ENCODE peak calls at places on chromosome 21, in four cellular contexts. Q is A549, B is WTC11, A is HepG2. N is an unnamed sample.

GRCh38 chr21:32658524-32658923 is 46.3 kb upstream of the CFAP298 start:
- DNase-seq in B (no peak), A (peak; percentile 46), Q (no peak), N (no peak)

GRCh38 chr21:35737899-35738341 is 322.4 kb downstream of the SETD4 start:
- DNase-seq in Q (no peak), A (no peak), B (no peak), N (no peak)

GRCh38 chr21:30561957-30562356 is 843 bp upstream of the KRTAP19-7 start:
- DNase-seq in Q (no peak), A (no peak), B (no peak), N (no peak)

GRCh38 chr21:34548782-34549376 is 36.9 kb upstream of the KCNE1 start:
- DNase-seq in Q (no peak), A (no peak), B (no peak), N (peak; percentile 22)

GRCh38 chr21:41419921-41420862 is 5.8 kb upstream of the MX1 start:
- DNase-seq in B (peak; percentile 74), A (peak; percentile 69), Q (peak; percentile 31), N (peak; percentile 54)

GRCh38 chr21:35138665-35139381 is 89.7 kb upstream of the RUNX1 start:
- DNase-seq in A (no peak), Q (no peak), B (no peak), N (peak; percentile 72)

GRCh38 chr21:34603002-34603709 is 11.8 kb downstream of the RCAN1 start:
- DNase-seq in A (peak; percentile 59), B (peak; percentile 88), Q (peak; percentile 27), N (peak; percentile 75)

GRCh38 chr21:42566524-42567180 is 53.0 kb downstream of the SLC37A1 start:
- DNase-seq in B (peak; percentile 9), Q (no peak), A (no peak), N (no peak)

GRCh38 chr21:33121715-33122475 is 52.0 kb downstream of the OLIG1 start:
- DNase-seq in B (peak; percentile 50), A (no peak), Q (no peak), N (peak; percentile 97)

GRCh38 chr21:36699026-36699545 is at the start of gene SIM2:
- DNase-seq in Q (no peak), B (peak; percentile 58), A (no peak), N (no peak)

GRCh38 chr21:42337830-42338729 is 12.7 kb downstream of the TFF2 start:
- DNase-seq in Q (peak; percentile 5), A (peak; percentile 70), B (peak; percentile 90), N (peak; percentile 73)

GRCh38 chr21:34761758-34762330 is 93.0 kb downstream of the CLIC6 start:
- DNase-seq in Q (no peak), B (no peak), A (no peak), N (no peak)

GRCh38 chr21:37074195-37074510 is 1.1 kb downstream of the TTC3 start:
- DNase-seq in B (no peak), A (no peak), Q (no peak), N (peak; percentile 36)

GRCh38 chr21:33230518-33231324 is 983 bp downstream of the IFNAR2 start:
- DNase-seq in Q (peak; percentile 40), B (peak; percentile 78), A (peak; percentile 37), N (peak; percentile 68)

GRCh38 chr21:34890724-34891609 is 158.1 kb downstream of the RUNX1 start:
- DNase-seq in B (peak; percentile 42), A (no peak), Q (no peak), N (no peak)

GRCh38 chr21:39660191-39660590 is 47.5 kb downstream of the B3GALT5 start:
- DNase-seq in A (no peak), Q (no peak), B (no peak), N (no peak)

GRCh38 chr21:38386967-38387366 is 111.3 kb downstream of the ERG start:
- DNase-seq in A (no peak), B (no peak), Q (no peak), N (no peak)

GRCh38 chr21:41839387-41840000 is 39.6 kb downstream of the PRDM15 start:
- DNase-seq in A (no peak), Q (no peak), B (no peak), N (no peak)

GRCh38 chr21:16592399-16592798 is 862.6 kb downstream of the USP25 start:
- DNase-seq in A (no peak), B (no peak), Q (no peak), N (no peak)

GRCh38 chr21:34782666-34783365 is 114.0 kb downstream of the CLIC6 start:
- DNase-seq in Q (no peak), A (no peak), B (no peak), N (no peak)

GRCh38 chr21:35352066-35352770 is 303.1 kb upstream of the RUNX1 start:
- DNase-seq in B (no peak), Q (no peak), A (no peak), N (no peak)

GRCh38 chr21:45950740-45951515 is 30.6 kb upstream of the COL6A1 start:
- DNase-seq in B (no peak), A (no peak), Q (no peak), N (no peak)

GRCh38 chr21:29168874-29169273 is 38.4 kb downstream of the MAP3K7CL start:
- DNase-seq in A (peak; percentile 25), B (no peak), Q (no peak), N (no peak)

GRCh38 chr21:46550511-46550941 is 54.4 kb downstream of the S100B start:
- DNase-seq in B (no peak), A (no peak), Q (no peak), N (no peak)

GRCh38 chr21:28018213-28018612 is 974.5 kb downstream of the LTN1 start:
- DNase-seq in Q (no peak), B (no peak), A (no peak), N (no peak)

GRCh38 chr21:37374026-37374425 is 7.5 kb downstream of the DYRK1A start:
- DNase-seq in B (no peak), Q (no peak), A (no peak), N (no peak)

GRCh38 chr21:28822882-28823335 is 169.8 kb downstream of the LTN1 start:
- DNase-seq in A (peak; percentile 3), B (no peak), Q (no peak), N (no peak)

GRCh38 chr21:46054447-46054846 is 43.5 kb upstream of the COL6A2 start:
- DNase-seq in A (no peak), B (no peak), Q (no peak), N (no peak)

GRCh38 chr21:41584603-41585176 is 76.7 kb upstream of the TMPRSS2 start:
- DNase-seq in B (no peak), Q (no peak), A (no peak), N (no peak)

GRCh38 chr21:39183272-39184049 is at the start of gene PSMG1:
- DNase-seq in B (peak; percentile 96), Q (peak; percentile 44), A (peak; percentile 88), N (peak; percentile 99)

GRCh38 chr21:32595431-32595830 is 10.1 kb upstream of the TCP10L start:
- DNase-seq in Q (no peak), A (no peak), B (no peak), N (no peak)

GRCh38 chr21:16579538-16579937 is 849.8 kb downstream of the USP25 start:
- DNase-seq in Q (no peak), A (no peak), B (no peak), N (no peak)

GRCh38 chr21:42997053-42997452 is 22.7 kb downstream of the PKNOX1 start:
- DNase-seq in Q (no peak), A (no peak), B (no peak), N (no peak)

GRCh38 chr21:33561373-33561772 is 18.5 kb downstream of the SON start:
- DNase-seq in Q (no peak), A (no peak), B (no peak), N (no peak)

GRCh38 chr21:34900376-34900775 is 148.7 kb downstream of the RUNX1 start:
- DNase-seq in A (no peak), B (no peak), Q (no peak), N (no peak)

GRCh38 chr21:31408306-31409088 is 64.4 kb upstream of the TIAM1 start:
- DNase-seq in A (no peak), B (no peak), Q (no peak), N (no peak)

GRCh38 chr21:44082648-44083436 is 24.4 kb upstream of the PWP2 start:
- DNase-seq in Q (no peak), A (no peak), B (no peak), N (no peak)
- TF ChIP-seq HMGXB4 in Q (no peak), A (no peak), B (no peak), N (no peak)

GRCh38 chr21:14879458-14879857 is 185.3 kb downstream of the NRIP1 start:
- DNase-seq in Q (no peak), A (peak; percentile 43), B (no peak), N (no peak)

GRCh38 chr21:14878971-14879370 is 185.8 kb downstream of the NRIP1 start:
- DNase-seq in Q (no peak), B (no peak), A (peak; percentile 95), N (no peak)

GRCh38 chr21:14875704-14876364 is 189.0 kb downstream of the NRIP1 start:
- DNase-seq in A (peak; percentile 11), Q (no peak), B (no peak), N (peak; percentile 57)

GRCh38 chr21:14876464-14876863 is 188.3 kb downstream of the NRIP1 start:
- DNase-seq in B (no peak), A (no peak), Q (no peak), N (no peak)

GRCh38 chr21:14877581-14878228 is 187.1 kb downstream of the NRIP1 start:
- DNase-seq in B (no peak), A (peak; percentile 96), Q (no peak), N (no peak)
- TF ChIP-seq HMGXB4 in B (no peak), A (no peak), Q (no peak), N (no peak)

DNA sequence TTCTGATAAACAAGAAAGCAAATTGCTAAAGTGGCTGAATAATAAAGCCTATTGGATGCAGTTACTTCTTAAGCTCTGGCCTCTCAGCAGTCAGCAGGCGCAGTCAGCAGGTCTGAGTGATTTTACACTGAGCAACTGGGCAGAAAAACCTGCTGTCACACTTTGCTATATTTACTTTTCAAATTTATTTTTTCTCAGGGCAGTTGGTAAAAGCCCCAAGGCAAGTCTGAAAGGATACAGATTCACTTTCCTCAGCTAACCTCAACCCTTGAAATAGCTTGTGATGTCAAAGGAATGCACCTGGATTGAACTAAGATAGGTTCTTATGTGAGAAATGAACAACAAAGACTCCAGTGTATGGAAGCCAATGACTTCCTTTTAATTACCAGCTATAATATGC is 34.0 kb downstream of the ATP5PF start:
- DNase-seq in Q (no peak), B (no peak), A (no peak), N (no peak)
- TF ChIP-seq HMGXB4 in Q (no peak), B (no peak), A (no peak), N (no peak)

GRCh38 chr21:26761174-26761915 is 83.9 kb downstream of the ADAMTS1 start:
- DNase-seq in A (no peak), B (no peak), Q (no peak), N (no peak)
- TF ChIP-seq HMGXB4 in A (no peak), B (no peak), Q (no peak), N (no peak)

GRCh38 chr21:44933938-44934260 is 5.9 kb upstream of the SLX9 start:
- DNase-seq in B (no peak), A (no peak), Q (no peak), N (no peak)

GRCh38 chr21:44931137-44931500 is 8.7 kb upstream of the SLX9 start:
- DNase-seq in B (no peak), Q (no peak), A (no peak), N (no peak)

GRCh38 chr21:44931501-44932365 is 8.1 kb upstream of the SLX9 start:
- DNase-seq in A (no peak), B (no peak), Q (no peak), N (no peak)

GRCh38 chr21:44933199-44933937 is 6.5 kb upstream of the SLX9 start:
- DNase-seq in A (no peak), B (no peak), Q (no peak), N (no peak)

GRCh38 chr21:44932366-44933181 is 7.3 kb upstream of the SLX9 start:
- DNase-seq in B (no peak), A (no peak), Q (no peak), N (peak; percentile 81)
- TF ChIP-seq HMGXB4 in B (no peak), A (peak; percentile 66), Q (no peak), N (no peak)

N was measured in K562.